ENCODE peak calls at places on chromosomes 11 and 22, in ten cellular contexts. One of them, this sample, is unnamed.
A peak's percentile ranks its signal among the peaks of the same experiment; 100 is the strongest.

GRCh38 chr11:126318642-126319373 is 14.9 kb downstream of the DCPS start:
- DNase-seq in D341Med: no peak
- DNase-seq in pancreas: no peak
- DNase-seq in stimulated activated CD8-positive, alpha-beta memory T cell treated with anti-CD3 and anti-CD28 coated beads, Interleukin-15, amount 100 ng/mL, for 1 hour: no peak
- DNase-seq in A172: peak; percentile 52
- DNase-seq in RWPE1: peak; percentile 83
- DNase-seq in uterus: peak; percentile 62
- DNase-seq in tibial nerve: no peak
- DNase-seq in neural crest cell: no peak
- DNase-seq in NCI-H1092: no peak
- DNase-seq in this sample: no peak

GRCh38 chr11:130826572-130826971 is 89.7 kb downstream of the SNX19 start:
- DNase-seq in D341Med: no peak
- DNase-seq in pancreas: no peak
- DNase-seq in stimulated activated CD8-positive, alpha-beta memory T cell treated with anti-CD3 and anti-CD28 coated beads, Interleukin-15, amount 100 ng/mL, for 1 hour: no peak
- DNase-seq in A172: no peak
- DNase-seq in RWPE1: no peak
- DNase-seq in uterus: no peak
- DNase-seq in tibial nerve: no peak
- DNase-seq in neural crest cell: no peak
- DNase-seq in NCI-H1092: no peak
- DNase-seq in this sample: no peak

GRCh38 chr11:28808771-28809170 is 700.6 kb downstream of the METTL15 start:
- DNase-seq in D341Med: no peak
- DNase-seq in pancreas: no peak
- DNase-seq in stimulated activated CD8-positive, alpha-beta memory T cell treated with anti-CD3 and anti-CD28 coated beads, Interleukin-15, amount 100 ng/mL, for 1 hour: no peak
- DNase-seq in A172: no peak
- DNase-seq in RWPE1: peak; percentile 40
- DNase-seq in uterus: no peak
- DNase-seq in tibial nerve: no peak
- DNase-seq in neural crest cell: no peak
- DNase-seq in NCI-H1092: no peak
- DNase-seq in this sample: no peak

GRCh38 chr22:44158766-44159165 is 22.0 kb upstream of the PARVG start:
- DNase-seq in D341Med: no peak
- DNase-seq in pancreas: no peak
- DNase-seq in stimulated activated CD8-positive, alpha-beta memory T cell treated with anti-CD3 and anti-CD28 coated beads, Interleukin-15, amount 100 ng/mL, for 1 hour: no peak
- DNase-seq in A172: no peak
- DNase-seq in RWPE1: no peak
- DNase-seq in uterus: no peak
- DNase-seq in tibial nerve: no peak
- DNase-seq in neural crest cell: no peak
- DNase-seq in NCI-H1092: no peak
- DNase-seq in this sample: no peak

GRCh38 chr22:24763872-24764485 is 10.5 kb downstream of the PIWIL3 start:
- DNase-seq in D341Med: no peak
- DNase-seq in pancreas: no peak
- DNase-seq in stimulated activated CD8-positive, alpha-beta memory T cell treated with anti-CD3 and anti-CD28 coated beads, Interleukin-15, amount 100 ng/mL, for 1 hour: no peak
- DNase-seq in A172: no peak
- DNase-seq in RWPE1: no peak
- DNase-seq in uterus: no peak
- DNase-seq in tibial nerve: no peak
- DNase-seq in neural crest cell: no peak
- DNase-seq in NCI-H1092: no peak
- DNase-seq in this sample: no peak

GRCh38 chr22:36191106-36191836 is 10.3 kb downstream of the APOL4 start:
- DNase-seq in D341Med: no peak
- DNase-seq in pancreas: peak; percentile 37
- DNase-seq in stimulated activated CD8-positive, alpha-beta memory T cell treated with anti-CD3 and anti-CD28 coated beads, Interleukin-15, amount 100 ng/mL, for 1 hour: no peak
- DNase-seq in A172: no peak
- DNase-seq in RWPE1: no peak
- DNase-seq in uterus: peak; percentile 57
- DNase-seq in tibial nerve: peak; percentile 41
- DNase-seq in neural crest cell: no peak
- DNase-seq in NCI-H1092: no peak
- DNase-seq in this sample: no peak

GRCh38 chr11:73728000-73728399 is 32.9 kb downstream of the RAB6A start:
- DNase-seq in D341Med: no peak
- DNase-seq in pancreas: no peak
- DNase-seq in stimulated activated CD8-positive, alpha-beta memory T cell treated with anti-CD3 and anti-CD28 coated beads, Interleukin-15, amount 100 ng/mL, for 1 hour: no peak
- DNase-seq in A172: no peak
- DNase-seq in RWPE1: no peak
- DNase-seq in uterus: no peak
- DNase-seq in tibial nerve: no peak
- DNase-seq in neural crest cell: no peak
- DNase-seq in NCI-H1092: no peak
- DNase-seq in this sample: no peak

GRCh38 chr11:43381802-43382201 is 23.1 kb downstream of the TTC17 start:
- DNase-seq in D341Med: no peak
- DNase-seq in pancreas: no peak
- DNase-seq in stimulated activated CD8-positive, alpha-beta memory T cell treated with anti-CD3 and anti-CD28 coated beads, Interleukin-15, amount 100 ng/mL, for 1 hour: no peak
- DNase-seq in A172: no peak
- DNase-seq in RWPE1: no peak
- DNase-seq in uterus: no peak
- DNase-seq in tibial nerve: no peak
- DNase-seq in neural crest cell: no peak
- DNase-seq in NCI-H1092: no peak
- DNase-seq in this sample: no peak

GRCh38 chr11:83549984-83550667 is 264.0 kb upstream of the CCDC90B start:
- DNase-seq in D341Med: no peak
- DNase-seq in pancreas: no peak
- DNase-seq in stimulated activated CD8-positive, alpha-beta memory T cell treated with anti-CD3 and anti-CD28 coated beads, Interleukin-15, amount 100 ng/mL, for 1 hour: no peak
- DNase-seq in A172: no peak
- DNase-seq in RWPE1: no peak
- DNase-seq in uterus: no peak
- DNase-seq in tibial nerve: no peak
- DNase-seq in neural crest cell: no peak
- DNase-seq in NCI-H1092: no peak
- DNase-seq in this sample: no peak

GRCh38 chr22:49599691-49600451 is 227.8 kb downstream of the BRD1 start:
- DNase-seq in D341Med: no peak
- DNase-seq in pancreas: no peak
- DNase-seq in stimulated activated CD8-positive, alpha-beta memory T cell treated with anti-CD3 and anti-CD28 coated beads, Interleukin-15, amount 100 ng/mL, for 1 hour: no peak
- DNase-seq in A172: no peak
- DNase-seq in RWPE1: no peak
- DNase-seq in uterus: no peak
- DNase-seq in tibial nerve: no peak
- DNase-seq in neural crest cell: no peak
- DNase-seq in NCI-H1092: no peak
- DNase-seq in this sample: no peak

GRCh38 chr11:9754041-9754471 is 90.2 kb downstream of the SWAP70 start:
- DNase-seq in D341Med: no peak
- DNase-seq in pancreas: no peak
- DNase-seq in stimulated activated CD8-positive, alpha-beta memory T cell treated with anti-CD3 and anti-CD28 coated beads, Interleukin-15, amount 100 ng/mL, for 1 hour: no peak
- DNase-seq in A172: no peak
- DNase-seq in RWPE1: peak; percentile 62
- DNase-seq in uterus: no peak
- DNase-seq in tibial nerve: no peak
- DNase-seq in neural crest cell: no peak
- DNase-seq in NCI-H1092: no peak
- DNase-seq in this sample: peak; percentile 44

GRCh38 chr22:39959640-39960447 is at the start of gene TMA7B:
- DNase-seq in D341Med: no peak
- DNase-seq in pancreas: no peak
- DNase-seq in stimulated activated CD8-positive, alpha-beta memory T cell treated with anti-CD3 and anti-CD28 coated beads, Interleukin-15, amount 100 ng/mL, for 1 hour: no peak
- DNase-seq in A172: peak; percentile 49
- DNase-seq in RWPE1: peak; percentile 20
- DNase-seq in uterus: no peak
- DNase-seq in tibial nerve: no peak
- DNase-seq in neural crest cell: no peak
- DNase-seq in NCI-H1092: no peak
- DNase-seq in this sample: peak; percentile 38

GRCh38 chr11:95799531-95799930 is 9.2 kb downstream of the CEP57 start:
- DNase-seq in D341Med: no peak
- DNase-seq in pancreas: no peak
- DNase-seq in stimulated activated CD8-positive, alpha-beta memory T cell treated with anti-CD3 and anti-CD28 coated beads, Interleukin-15, amount 100 ng/mL, for 1 hour: no peak
- DNase-seq in A172: no peak
- DNase-seq in RWPE1: no peak
- DNase-seq in uterus: no peak
- DNase-seq in tibial nerve: no peak
- DNase-seq in neural crest cell: no peak
- DNase-seq in NCI-H1092: no peak
- DNase-seq in this sample: no peak

GRCh38 chr11:121041072-121041471 is 17.2 kb downstream of the TBCEL start:
- DNase-seq in D341Med: no peak
- DNase-seq in pancreas: no peak
- DNase-seq in stimulated activated CD8-positive, alpha-beta memory T cell treated with anti-CD3 and anti-CD28 coated beads, Interleukin-15, amount 100 ng/mL, for 1 hour: no peak
- DNase-seq in A172: no peak
- DNase-seq in RWPE1: no peak
- DNase-seq in uterus: no peak
- DNase-seq in tibial nerve: no peak
- DNase-seq in neural crest cell: no peak
- DNase-seq in NCI-H1092: no peak
- DNase-seq in this sample: no peak

GRCh38 chr22:19292262-19293230 is 1.0 kb upstream of the CLTCL1 start:
- DNase-seq in D341Med: peak; percentile 49
- DNase-seq in pancreas: peak; percentile 28
- DNase-seq in stimulated activated CD8-positive, alpha-beta memory T cell treated with anti-CD3 and anti-CD28 coated beads, Interleukin-15, amount 100 ng/mL, for 1 hour: no peak
- DNase-seq in A172: no peak
- DNase-seq in RWPE1: no peak
- DNase-seq in uterus: peak; percentile 42
- DNase-seq in tibial nerve: no peak
- DNase-seq in neural crest cell: no peak
- DNase-seq in NCI-H1092: no peak
- DNase-seq in this sample: no peak

GRCh38 chr11:78812513-78813293 is 238.0 kb upstream of the NARS2 start:
- DNase-seq in D341Med: no peak
- DNase-seq in pancreas: no peak
- DNase-seq in stimulated activated CD8-positive, alpha-beta memory T cell treated with anti-CD3 and anti-CD28 coated beads, Interleukin-15, amount 100 ng/mL, for 1 hour: no peak
- DNase-seq in A172: no peak
- DNase-seq in RWPE1: no peak
- DNase-seq in uterus: no peak
- DNase-seq in tibial nerve: no peak
- DNase-seq in neural crest cell: no peak
- DNase-seq in NCI-H1092: no peak
- DNase-seq in this sample: no peak

GRCh38 chr22:18947905-18948304 is 11.8 kb upstream of the PRODH start:
- DNase-seq in D341Med: no peak
- DNase-seq in pancreas: no peak
- DNase-seq in stimulated activated CD8-positive, alpha-beta memory T cell treated with anti-CD3 and anti-CD28 coated beads, Interleukin-15, amount 100 ng/mL, for 1 hour: no peak
- DNase-seq in A172: no peak
- DNase-seq in RWPE1: no peak
- DNase-seq in uterus: no peak
- DNase-seq in tibial nerve: peak; percentile 6
- DNase-seq in neural crest cell: no peak
- DNase-seq in NCI-H1092: no peak
- DNase-seq in this sample: no peak

GRCh38 chr11:12413141-12414055 is 36.0 kb downstream of the PARVA start:
- DNase-seq in D341Med: no peak
- DNase-seq in pancreas: no peak
- DNase-seq in stimulated activated CD8-positive, alpha-beta memory T cell treated with anti-CD3 and anti-CD28 coated beads, Interleukin-15, amount 100 ng/mL, for 1 hour: no peak
- DNase-seq in A172: no peak
- DNase-seq in RWPE1: no peak
- DNase-seq in uterus: no peak
- DNase-seq in tibial nerve: no peak
- DNase-seq in neural crest cell: no peak
- DNase-seq in NCI-H1092: no peak
- DNase-seq in this sample: no peak

GRCh38 chr11:19817870-19818269 is 105.2 kb downstream of the NAV2 start:
- DNase-seq in D341Med: no peak
- DNase-seq in pancreas: no peak
- DNase-seq in stimulated activated CD8-positive, alpha-beta memory T cell treated with anti-CD3 and anti-CD28 coated beads, Interleukin-15, amount 100 ng/mL, for 1 hour: no peak
- DNase-seq in A172: no peak
- DNase-seq in RWPE1: no peak
- DNase-seq in uterus: no peak
- DNase-seq in tibial nerve: no peak
- DNase-seq in neural crest cell: no peak
- DNase-seq in NCI-H1092: no peak
- DNase-seq in this sample: no peak

GRCh38 chr11:41660585-41660984 is 201.1 kb upstream of the LRRC4C start:
- DNase-seq in D341Med: no peak
- DNase-seq in pancreas: no peak
- DNase-seq in stimulated activated CD8-positive, alpha-beta memory T cell treated with anti-CD3 and anti-CD28 coated beads, Interleukin-15, amount 100 ng/mL, for 1 hour: no peak
- DNase-seq in A172: no peak
- DNase-seq in RWPE1: no peak
- DNase-seq in uterus: no peak
- DNase-seq in tibial nerve: no peak
- DNase-seq in neural crest cell: no peak
- DNase-seq in NCI-H1092: no peak
- DNase-seq in this sample: no peak

GRCh38 chr11:35177370-35177769 is 38.4 kb downstream of the CD44 start:
- DNase-seq in D341Med: no peak
- DNase-seq in pancreas: no peak
- DNase-seq in stimulated activated CD8-positive, alpha-beta memory T cell treated with anti-CD3 and anti-CD28 coated beads, Interleukin-15, amount 100 ng/mL, for 1 hour: no peak
- DNase-seq in A172: no peak
- DNase-seq in RWPE1: no peak
- DNase-seq in uterus: no peak
- DNase-seq in tibial nerve: no peak
- DNase-seq in neural crest cell: no peak
- DNase-seq in NCI-H1092: no peak
- DNase-seq in this sample: no peak

GRCh38 chr11:1567721-1568100 is 4.4 kb downstream of the DUSP8 start:
- DNase-seq in D341Med: no peak
- DNase-seq in pancreas: no peak
- DNase-seq in stimulated activated CD8-positive, alpha-beta memory T cell treated with anti-CD3 and anti-CD28 coated beads, Interleukin-15, amount 100 ng/mL, for 1 hour: no peak
- DNase-seq in A172: no peak
- DNase-seq in RWPE1: no peak
- DNase-seq in uterus: no peak
- DNase-seq in tibial nerve: no peak
- DNase-seq in neural crest cell: no peak
- DNase-seq in NCI-H1092: no peak
- DNase-seq in this sample: no peak

GRCh38 chr11:1888811-1889526 is 2.7 kb downstream of the PRR33 start:
- DNase-seq in D341Med: no peak
- DNase-seq in pancreas: no peak
- DNase-seq in stimulated activated CD8-positive, alpha-beta memory T cell treated with anti-CD3 and anti-CD28 coated beads, Interleukin-15, amount 100 ng/mL, for 1 hour: peak; percentile 47
- DNase-seq in A172: no peak
- DNase-seq in RWPE1: no peak
- DNase-seq in uterus: peak; percentile 26
- DNase-seq in tibial nerve: peak; percentile 12
- DNase-seq in neural crest cell: no peak
- DNase-seq in NCI-H1092: no peak
- DNase-seq in this sample: no peak

GRCh38 chr11:117870176-117870952 is 6.1 kb downstream of the FXYD6 start:
- DNase-seq in D341Med: no peak
- DNase-seq in pancreas: no peak
- DNase-seq in stimulated activated CD8-positive, alpha-beta memory T cell treated with anti-CD3 and anti-CD28 coated beads, Interleukin-15, amount 100 ng/mL, for 1 hour: no peak
- DNase-seq in A172: no peak
- DNase-seq in RWPE1: no peak
- DNase-seq in uterus: no peak
- DNase-seq in tibial nerve: no peak
- DNase-seq in neural crest cell: no peak
- DNase-seq in NCI-H1092: peak; percentile 59
- DNase-seq in this sample: no peak

GRCh38 chr11:37849731-37850130 is 1251.7 kb upstream of the RAG2 start:
- DNase-seq in D341Med: no peak
- DNase-seq in pancreas: no peak
- DNase-seq in stimulated activated CD8-positive, alpha-beta memory T cell treated with anti-CD3 and anti-CD28 coated beads, Interleukin-15, amount 100 ng/mL, for 1 hour: no peak
- DNase-seq in A172: no peak
- DNase-seq in RWPE1: no peak
- DNase-seq in uterus: no peak
- DNase-seq in tibial nerve: no peak
- DNase-seq in neural crest cell: no peak
- DNase-seq in NCI-H1092: no peak
- DNase-seq in this sample: no peak

GRCh38 chr22:36741204-36741793 is 34.6 kb downstream of the IFT27 start:
- DNase-seq in D341Med: peak; percentile 65
- DNase-seq in pancreas: no peak
- DNase-seq in stimulated activated CD8-positive, alpha-beta memory T cell treated with anti-CD3 and anti-CD28 coated beads, Interleukin-15, amount 100 ng/mL, for 1 hour: no peak
- DNase-seq in A172: peak; percentile 13
- DNase-seq in RWPE1: no peak
- DNase-seq in uterus: no peak
- DNase-seq in tibial nerve: no peak
- DNase-seq in neural crest cell: no peak
- DNase-seq in NCI-H1092: no peak
- DNase-seq in this sample: peak; percentile 22